ENCODE peak calls at places on chromosomes 11 and 22, in eight cellular contexts. One of them, this sample, is unnamed.

GRCh38 chr22:17501679-17502285 is 61.5 kb upstream of the SLC25A18 start:
- DNase-seq in nephron progenitor cell: no peak
- DNase-seq in cardiac fibroblast: peak; percentile 88
- DNase-seq in gastrocnemius medialis: no peak
- DNase-seq in GM13976: peak; percentile 76
- DNase-seq in endodermal cell: peak; percentile 55
- DNase-seq in fibroblast of the aortic adventitia: peak; percentile 82
- DNase-seq in foreskin keratinocyte: peak; percentile 9
- DNase-seq in this sample: peak; percentile 86

GRCh38 chr22:45061332-45061731 is 51.5 kb upstream of the PHF21B start:
- DNase-seq in GM13976: no peak
- DNase-seq in nephron progenitor cell: no peak
- DNase-seq in gastrocnemius medialis: no peak
- DNase-seq in endodermal cell: no peak
- DNase-seq in fibroblast of the aortic adventitia: no peak
- DNase-seq in foreskin keratinocyte: no peak
- DNase-seq in cardiac fibroblast: no peak
- DNase-seq in this sample: no peak

GRCh38 chr11:17786824-17787525 is 52.4 kb downstream of the KCNC1 start:
- DNase-seq in endodermal cell: no peak
- DNase-seq in gastrocnemius medialis: no peak
- DNase-seq in foreskin keratinocyte: peak; percentile 54
- DNase-seq in cardiac fibroblast: peak; percentile 85
- DNase-seq in GM13976: no peak
- DNase-seq in fibroblast of the aortic adventitia: peak; percentile 58
- DNase-seq in nephron progenitor cell: peak; percentile 25
- DNase-seq in this sample: peak; percentile 90

GRCh38 chr22:37427711-37428635 is 694 bp upstream of the ELFN2 start:
- DNase-seq in GM13976: no peak
- DNase-seq in cardiac fibroblast: no peak
- DNase-seq in fibroblast of the aortic adventitia: no peak
- DNase-seq in foreskin keratinocyte: no peak
- DNase-seq in nephron progenitor cell: no peak
- DNase-seq in gastrocnemius medialis: no peak
- DNase-seq in endodermal cell: peak; percentile 62
- DNase-seq in this sample: no peak

GRCh38 chr22:40694409-40694808 is 15.1 kb downstream of the MCHR1 start:
- DNase-seq in cardiac fibroblast: no peak
- DNase-seq in GM13976: no peak
- DNase-seq in gastrocnemius medialis: no peak
- DNase-seq in nephron progenitor cell: no peak
- DNase-seq in endodermal cell: no peak
- DNase-seq in foreskin keratinocyte: no peak
- DNase-seq in fibroblast of the aortic adventitia: no peak
- DNase-seq in this sample: no peak

GRCh38 chr11:57896641-57897145 is 127.0 kb upstream of the OR9Q1 start:
- DNase-seq in gastrocnemius medialis: no peak
- DNase-seq in cardiac fibroblast: no peak
- DNase-seq in GM13976: no peak
- DNase-seq in nephron progenitor cell: no peak
- DNase-seq in fibroblast of the aortic adventitia: no peak
- DNase-seq in foreskin keratinocyte: no peak
- DNase-seq in endodermal cell: no peak
- DNase-seq in this sample: no peak

GRCh38 chr22:27609411-27610029 is 192.0 kb downstream of the MN1 start:
- DNase-seq in gastrocnemius medialis: no peak
- DNase-seq in endodermal cell: peak; percentile 53
- DNase-seq in GM13976: no peak
- DNase-seq in fibroblast of the aortic adventitia: no peak
- DNase-seq in nephron progenitor cell: no peak
- DNase-seq in cardiac fibroblast: no peak
- DNase-seq in foreskin keratinocyte: no peak
- DNase-seq in this sample: no peak

GRCh38 chr11:30172872-30173271 is 57.9 kb upstream of the FSHB start:
- DNase-seq in endodermal cell: no peak
- DNase-seq in gastrocnemius medialis: no peak
- DNase-seq in foreskin keratinocyte: no peak
- DNase-seq in GM13976: no peak
- DNase-seq in cardiac fibroblast: no peak
- DNase-seq in fibroblast of the aortic adventitia: no peak
- DNase-seq in nephron progenitor cell: no peak
- DNase-seq in this sample: no peak

GRCh38 chr11:44848203-44848962 is 102.3 kb downstream of the TP53I11 start:
- DNase-seq in GM13976: no peak
- DNase-seq in cardiac fibroblast: no peak
- DNase-seq in foreskin keratinocyte: no peak
- DNase-seq in endodermal cell: peak; percentile 90
- DNase-seq in nephron progenitor cell: no peak
- DNase-seq in gastrocnemius medialis: no peak
- DNase-seq in fibroblast of the aortic adventitia: no peak
- DNase-seq in this sample: no peak

GRCh38 chr11:36436084-36436483 is 74.0 kb downstream of the TRAF6 start:
- DNase-seq in foreskin keratinocyte: no peak
- DNase-seq in nephron progenitor cell: no peak
- DNase-seq in GM13976: no peak
- DNase-seq in cardiac fibroblast: no peak
- DNase-seq in endodermal cell: no peak
- DNase-seq in gastrocnemius medialis: no peak
- DNase-seq in fibroblast of the aortic adventitia: no peak
- DNase-seq in this sample: no peak

GRCh38 chr11:74025467-74026166 is 16.7 kb upstream of the UCP3 start:
- DNase-seq in cardiac fibroblast: peak; percentile 62
- DNase-seq in endodermal cell: no peak
- DNase-seq in fibroblast of the aortic adventitia: no peak
- DNase-seq in foreskin keratinocyte: peak; percentile 12
- DNase-seq in nephron progenitor cell: no peak
- DNase-seq in gastrocnemius medialis: no peak
- DNase-seq in GM13976: no peak
- DNase-seq in this sample: peak; percentile 70

GRCh38 chr11:13347901-13348300 is 70.3 kb downstream of the BMAL1 start:
- DNase-seq in GM13976: no peak
- DNase-seq in nephron progenitor cell: no peak
- DNase-seq in foreskin keratinocyte: no peak
- DNase-seq in fibroblast of the aortic adventitia: no peak
- DNase-seq in gastrocnemius medialis: no peak
- DNase-seq in endodermal cell: no peak
- DNase-seq in cardiac fibroblast: no peak
- DNase-seq in this sample: no peak

GRCh38 chr11:88181776-88182175 is 6.5 kb upstream of the RAB38 start:
- DNase-seq in nephron progenitor cell: no peak
- DNase-seq in GM13976: no peak
- DNase-seq in foreskin keratinocyte: no peak
- DNase-seq in gastrocnemius medialis: no peak
- DNase-seq in fibroblast of the aortic adventitia: no peak
- DNase-seq in cardiac fibroblast: no peak
- DNase-seq in endodermal cell: no peak
- DNase-seq in this sample: no peak

GRCh38 chr11:134984421-134984820 is 572.4 kb upstream of the B3GAT1 start:
- DNase-seq in GM13976: no peak
- DNase-seq in endodermal cell: no peak
- DNase-seq in cardiac fibroblast: no peak
- DNase-seq in nephron progenitor cell: no peak
- DNase-seq in fibroblast of the aortic adventitia: no peak
- DNase-seq in foreskin keratinocyte: no peak
- DNase-seq in gastrocnemius medialis: no peak
- DNase-seq in this sample: no peak

GRCh38 chr11:1574256-1575242 is 2.5 kb upstream of the DUSP8 start:
- DNase-seq in endodermal cell: peak; percentile 86
- DNase-seq in nephron progenitor cell: peak; percentile 80
- DNase-seq in cardiac fibroblast: peak; percentile 33
- DNase-seq in fibroblast of the aortic adventitia: peak; percentile 46
- DNase-seq in GM13976: peak; percentile 82
- DNase-seq in gastrocnemius medialis: no peak
- DNase-seq in foreskin keratinocyte: no peak
- DNase-seq in this sample: peak; percentile 49

GRCh38 chr22:19767427-19768380 is 7.1 kb downstream of the TBX1 start:
- DNase-seq in GM13976: no peak
- DNase-seq in cardiac fibroblast: no peak
- DNase-seq in foreskin keratinocyte: no peak
- DNase-seq in nephron progenitor cell: no peak
- DNase-seq in endodermal cell: peak; percentile 72
- DNase-seq in fibroblast of the aortic adventitia: no peak
- DNase-seq in gastrocnemius medialis: peak; percentile 17
- DNase-seq in this sample: no peak

GRCh38 chr11:131704682-131705081 is 334.3 kb downstream of the NTM start:
- DNase-seq in gastrocnemius medialis: no peak
- DNase-seq in fibroblast of the aortic adventitia: no peak
- DNase-seq in cardiac fibroblast: no peak
- DNase-seq in nephron progenitor cell: no peak
- DNase-seq in endodermal cell: no peak
- DNase-seq in foreskin keratinocyte: no peak
- DNase-seq in GM13976: no peak
- DNase-seq in this sample: no peak

DNA sequence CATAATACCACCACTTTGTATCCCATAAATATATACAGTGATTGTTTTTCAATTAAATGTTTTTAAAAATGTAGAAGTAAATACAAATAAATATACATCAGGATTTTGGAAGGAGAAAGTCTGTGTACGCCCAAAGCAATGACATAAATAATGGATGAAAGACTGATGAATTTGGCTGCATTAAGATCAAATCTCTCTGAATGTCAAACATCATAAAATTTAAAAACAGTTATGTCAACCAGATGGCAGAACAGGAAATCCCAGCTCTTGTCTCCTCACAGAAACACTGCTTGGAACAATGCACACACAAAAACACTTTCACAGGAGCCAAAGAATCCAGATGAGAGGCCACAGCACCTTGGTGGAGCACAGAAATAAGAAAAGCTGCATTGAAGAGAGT is 332.9 kb downstream of the NTM start:
- DNase-seq in gastrocnemius medialis: no peak
- DNase-seq in cardiac fibroblast: no peak
- DNase-seq in nephron progenitor cell: no peak
- DNase-seq in endodermal cell: no peak
- DNase-seq in GM13976: no peak
- DNase-seq in fibroblast of the aortic adventitia: no peak
- DNase-seq in foreskin keratinocyte: no peak
- DNase-seq in this sample: no peak
- TF ChIP-seq CTCF in gastrocnemius medialis: no peak
- TF ChIP-seq CTCF in cardiac fibroblast: no peak
- TF ChIP-seq CTCF in nephron progenitor cell: no peak
- TF ChIP-seq CTCF in endodermal cell: no peak
- TF ChIP-seq CTCF in GM13976: no peak
- TF ChIP-seq CTCF in fibroblast of the aortic adventitia: no peak
- TF ChIP-seq CTCF in foreskin keratinocyte: no peak
- TF ChIP-seq CTCF in this sample: no peak

DNA sequence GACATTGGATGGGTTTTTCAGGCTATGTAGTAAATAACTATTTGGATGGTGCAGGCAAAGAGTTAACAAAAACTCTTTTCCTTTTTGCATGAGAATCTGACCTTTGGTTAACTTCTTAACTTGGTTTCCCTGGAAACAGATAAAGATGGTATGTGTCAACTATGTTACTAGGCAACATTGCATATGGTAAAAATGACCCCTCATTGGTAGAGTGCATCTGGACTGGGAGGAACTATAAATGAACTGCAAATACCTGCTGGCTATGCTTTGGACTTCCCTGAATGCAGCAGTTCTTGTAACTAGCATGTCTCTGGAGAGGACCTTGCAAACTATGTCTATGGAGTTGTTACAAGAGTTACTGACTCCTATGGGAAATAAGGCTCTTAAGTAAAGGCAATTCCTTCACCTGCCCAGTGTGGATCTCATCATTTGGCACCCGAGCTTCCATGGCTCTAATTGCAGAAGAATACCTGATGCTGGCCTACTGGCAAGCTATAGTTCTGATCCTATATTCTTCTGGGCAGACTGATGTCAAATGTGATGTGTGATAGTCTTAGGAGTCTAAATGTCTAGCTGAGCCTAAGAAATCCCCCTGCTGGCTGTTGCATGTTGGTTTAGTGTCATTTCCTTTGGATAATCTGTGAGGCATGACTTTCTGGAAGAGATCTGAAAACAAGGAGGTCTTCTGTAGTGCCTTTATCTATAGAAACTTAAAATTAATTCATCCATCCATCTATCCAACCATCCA is 126.7 kb upstream of the MTMR2 start:
- DNase-seq in endodermal cell: no peak
- DNase-seq in nephron progenitor cell: no peak
- DNase-seq in GM13976: no peak
- DNase-seq in gastrocnemius medialis: no peak
- DNase-seq in foreskin keratinocyte: no peak
- DNase-seq in fibroblast of the aortic adventitia: peak; percentile 83
- DNase-seq in cardiac fibroblast: peak; percentile 60
- DNase-seq in this sample: peak; percentile 81
- TF ChIP-seq CTCF in endodermal cell: peak; percentile 52
- TF ChIP-seq CTCF in nephron progenitor cell: no peak
- TF ChIP-seq CTCF in GM13976: no peak
- TF ChIP-seq CTCF in gastrocnemius medialis: no peak
- TF ChIP-seq CTCF in foreskin keratinocyte: no peak
- TF ChIP-seq CTCF in fibroblast of the aortic adventitia: peak; percentile 12
- TF ChIP-seq CTCF in cardiac fibroblast: peak; percentile 13
- TF ChIP-seq CTCF in this sample: peak; percentile 29

GRCh38 chr11:2778630-2779498 is 79.1 kb upstream of the KCNQ1OT1 start:
- DNase-seq in cardiac fibroblast: peak; percentile 37
- DNase-seq in gastrocnemius medialis: peak; percentile 89
- DNase-seq in foreskin keratinocyte: peak; percentile 4
- DNase-seq in endodermal cell: peak; percentile 35
- DNase-seq in nephron progenitor cell: no peak
- DNase-seq in fibroblast of the aortic adventitia: peak; percentile 79
- DNase-seq in GM13976: no peak
- DNase-seq in this sample: peak; percentile 81
- TF ChIP-seq CTCF in cardiac fibroblast: no peak
- TF ChIP-seq CTCF in gastrocnemius medialis: peak; percentile 28
- TF ChIP-seq CTCF in foreskin keratinocyte: peak; percentile 37
- TF ChIP-seq CTCF in endodermal cell: no peak
- TF ChIP-seq CTCF in nephron progenitor cell: no peak
- TF ChIP-seq CTCF in fibroblast of the aortic adventitia: no peak
- TF ChIP-seq CTCF in GM13976: no peak
- TF ChIP-seq CTCF in this sample: no peak

GRCh38 chr22:42683599-42684283 is 34.5 kb upstream of the CYB5R3 start:
- DNase-seq in gastrocnemius medialis: no peak
- DNase-seq in GM13976: peak; percentile 13
- DNase-seq in fibroblast of the aortic adventitia: peak; percentile 87
- DNase-seq in foreskin keratinocyte: no peak
- DNase-seq in cardiac fibroblast: no peak
- DNase-seq in nephron progenitor cell: no peak
- DNase-seq in endodermal cell: no peak
- DNase-seq in this sample: no peak

GRCh38 chr22:42678894-42679293 is 29.7 kb upstream of the CYB5R3 start:
- DNase-seq in endodermal cell: no peak
- DNase-seq in gastrocnemius medialis: no peak
- DNase-seq in nephron progenitor cell: no peak
- DNase-seq in fibroblast of the aortic adventitia: no peak
- DNase-seq in cardiac fibroblast: no peak
- DNase-seq in GM13976: no peak
- DNase-seq in foreskin keratinocyte: no peak
- DNase-seq in this sample: no peak

GRCh38 chr22:42682113-42682851 is 33.1 kb upstream of the CYB5R3 start:
- DNase-seq in GM13976: no peak
- DNase-seq in nephron progenitor cell: no peak
- DNase-seq in fibroblast of the aortic adventitia: no peak
- DNase-seq in gastrocnemius medialis: no peak
- DNase-seq in foreskin keratinocyte: no peak
- DNase-seq in endodermal cell: no peak
- DNase-seq in cardiac fibroblast: no peak
- DNase-seq in this sample: no peak

GRCh38 chr22:42684462-42685195 is 35.4 kb upstream of the CYB5R3 start:
- DNase-seq in nephron progenitor cell: no peak
- DNase-seq in fibroblast of the aortic adventitia: peak; percentile 44
- DNase-seq in cardiac fibroblast: no peak
- DNase-seq in foreskin keratinocyte: no peak
- DNase-seq in endodermal cell: no peak
- DNase-seq in GM13976: no peak
- DNase-seq in gastrocnemius medialis: peak; percentile 63
- DNase-seq in this sample: peak; percentile 31

GRCh38 chr22:42680648-42681047 is 31.5 kb upstream of the CYB5R3 start:
- DNase-seq in foreskin keratinocyte: peak; percentile 84
- DNase-seq in cardiac fibroblast: peak; percentile 99
- DNase-seq in fibroblast of the aortic adventitia: peak; percentile 96
- DNase-seq in GM13976: no peak
- DNase-seq in nephron progenitor cell: no peak
- DNase-seq in gastrocnemius medialis: no peak
- DNase-seq in endodermal cell: no peak
- DNase-seq in this sample: peak; percentile 88
- TF ChIP-seq CTCF in foreskin keratinocyte: no peak
- TF ChIP-seq CTCF in cardiac fibroblast: no peak
- TF ChIP-seq CTCF in fibroblast of the aortic adventitia: no peak
- TF ChIP-seq CTCF in GM13976: no peak
- TF ChIP-seq CTCF in nephron progenitor cell: no peak
- TF ChIP-seq CTCF in gastrocnemius medialis: no peak
- TF ChIP-seq CTCF in endodermal cell: no peak
- TF ChIP-seq CTCF in this sample: no peak